ENCODE peak calls at places on chromosomes 4 and X, in eight cellular contexts. A is stimulated activated CD4-positive, alpha-beta T cell treated with anti-CD3 and anti-CD28 coated beads, Interleukin-12 subunit alpha, Interleukin-12 subunit beta, amount 100 ng/mL, for 4 hours; V is T-helper 17 cell; I is H7; Q is NCI-H510A treated with DMSO at 0.1 percent for 48 hours; Z is activated T-cell treated with anti-CD3 and anti-CD28 coated beads for 1 hour; D is activated CD8-positive, alpha-beta memory T cell treated with anti-CD3 and anti-CD28 coated beads, Interleukin-2, amount 50 U/mL, for 48 hours; K is NCI-H446. P is an unnamed sample.

GRCh38 chrX:47171996-47172395 is 21.6 kb upstream of the UBA1 start:
- DNase-seq in A (no peak), V (no peak), I (no peak), Q (no peak), Z (no peak), D (no peak), K (no peak), P (no peak)

GRCh38 chr4:92641409-92641808 is 337.6 kb downstream of the GRID2 start:
- DNase-seq in A (no peak), V (no peak), I (no peak), Q (no peak), Z (no peak), D (no peak), K (no peak), P (no peak)

GRCh38 chr4:42995343-42995944 is 102.9 kb downstream of the GRXCR1 start:
- DNase-seq in A (no peak), V (no peak), I (peak; percentile 59), Q (peak; percentile 42), Z (no peak), D (no peak), K (peak; percentile 54), P (peak; percentile 32)

GRCh38 chr4:64756016-64756415 is 346.8 kb upstream of the TECRL start:
- DNase-seq in A (no peak), V (no peak), I (no peak), Q (no peak), Z (no peak), D (no peak), K (no peak), P (no peak)

GRCh38 chrX:139936259-139936658 is 3.4 kb upstream of the ATP11C start:
- DNase-seq in A (no peak), V (no peak), I (peak; percentile 39), Q (no peak), Z (no peak), D (no peak), K (no peak), P (no peak)

GRCh38 chr4:177220376-177220775 is 89.3 kb upstream of the NEIL3 start:
- DNase-seq in A (no peak), V (no peak), I (no peak), Q (no peak), Z (no peak), D (no peak), K (no peak), P (peak; percentile 10)

GRCh38 chrX:118893923-118894322 is 70.3 kb downstream of the ZCCHC12 start:
- DNase-seq in A (no peak), V (no peak), I (no peak), Q (no peak), Z (no peak), D (no peak), K (no peak), P (no peak)

GRCh38 chrX:39819921-39820849 is 277.6 kb downstream of the BCOR start:
- DNase-seq in A (no peak), V (no peak), I (peak; percentile 83), Q (peak; percentile 50), Z (no peak), D (no peak), K (no peak), P (no peak)

GRCh38 chr4:175443547-175443946 is 368.5 kb downstream of the GPM6A start:
- DNase-seq in A (no peak), V (no peak), I (no peak), Q (no peak), Z (no peak), D (no peak), K (no peak), P (no peak)

GRCh38 chr4:7904108-7904516 is 35.5 kb downstream of the AFAP1 start:
- DNase-seq in A (no peak), V (no peak), I (no peak), Q (no peak), Z (no peak), D (no peak), K (no peak), P (peak; percentile 89)

GRCh38 chr4:87555751-87556619 is 26.8 kb upstream of the SPARCL1 start:
- DNase-seq in A (no peak), V (no peak), I (no peak), Q (no peak), Z (no peak), D (no peak), K (peak; percentile 48), P (peak; percentile 77)

GRCh38 chr4:83724488-83725060 is 188.7 kb downstream of the GPAT3 start:
- DNase-seq in A (no peak), V (no peak), I (no peak), Q (no peak), Z (no peak), D (no peak), K (no peak), P (no peak)

GRCh38 chr4:52869196-52869595 is 7.1 kb downstream of the RASL11B start:
- DNase-seq in A (no peak), V (no peak), I (peak; percentile 55), Q (peak; percentile 66), Z (no peak), D (no peak), K (peak; percentile 91), P (no peak)

GRCh38 chr4:15920723-15921591 is 17.6 kb downstream of the FGFBP1 start:
- DNase-seq in A (no peak), V (no peak), I (no peak), Q (no peak), Z (no peak), D (no peak), K (peak; percentile 79), P (peak; percentile 98)

GRCh38 chr4:38233727-38234478 is 273.7 kb downstream of the PTTG2 start:
- DNase-seq in A (no peak), V (no peak), I (no peak), Q (no peak), Z (no peak), D (no peak), K (no peak), P (no peak)